ENCODE peak calls at places on chromosomes 13 and 19, in seven cellular contexts. One of them, this sample, is unnamed.

GRCh38 chr13:104900186-104900817 is 1635.2 kb downstream of the EFNB2 start:
- DNase-seq in K562: no peak
- DNase-seq in HepG2: no peak
- DNase-seq in H1: no peak
- DNase-seq in GM12878: no peak
- DNase-seq in SK-N-SH: no peak
- DNase-seq in HCT116: no peak
- DNase-seq in this sample: no peak

GRCh38 chr13:40082644-40083043 is 427.2 kb downstream of the COG6 start:
- DNase-seq in GM12878: no peak
- DNase-seq in H1: no peak
- DNase-seq in HCT116: no peak
- DNase-seq in SK-N-SH: no peak
- DNase-seq in K562: no peak
- DNase-seq in HepG2: peak; percentile 10
- DNase-seq in this sample: no peak

GRCh38 chr13:31803327-31803726 is 64.0 kb downstream of the RXFP2 start:
- DNase-seq in H1: no peak
- DNase-seq in K562: no peak
- DNase-seq in HepG2: no peak
- DNase-seq in HCT116: no peak
- DNase-seq in SK-N-SH: no peak
- DNase-seq in GM12878: no peak
- DNase-seq in this sample: no peak

GRCh38 chr13:50334944-50335343 is 319.7 kb downstream of the KCNRG start:
- DNase-seq in GM12878: no peak
- DNase-seq in H1: no peak
- DNase-seq in SK-N-SH: no peak
- DNase-seq in HepG2: peak; percentile 50
- DNase-seq in HCT116: no peak
- DNase-seq in K562: peak; percentile 66
- DNase-seq in this sample: no peak

GRCh38 chr19:1163283-1163933 is 10.7 kb downstream of the SBNO2 start:
- DNase-seq in GM12878: no peak
- DNase-seq in SK-N-SH: no peak
- DNase-seq in H1: no peak
- DNase-seq in K562: no peak
- DNase-seq in HepG2: no peak
- DNase-seq in HCT116: no peak
- DNase-seq in this sample: no peak

GRCh38 chr19:44643605-44644390 is at the start of gene PVR:
- DNase-seq in GM12878: no peak
- DNase-seq in K562: peak; percentile 58
- DNase-seq in HCT116: no peak
- DNase-seq in H1: peak; percentile 77
- DNase-seq in SK-N-SH: peak; percentile 95
- DNase-seq in HepG2: peak; percentile 50
- DNase-seq in this sample: peak; percentile 84

GRCh38 chr13:77832339-77833100 is 86.1 kb downstream of the EDNRB start:
- DNase-seq in HepG2: no peak
- DNase-seq in HCT116: no peak
- DNase-seq in H1: no peak
- DNase-seq in K562: no peak
- DNase-seq in SK-N-SH: no peak
- DNase-seq in GM12878: no peak
- DNase-seq in this sample: no peak

GRCh38 chr13:43988302-43988701 is 108.6 kb downstream of the LACC1 start:
- DNase-seq in K562: no peak
- DNase-seq in HepG2: no peak
- DNase-seq in H1: no peak
- DNase-seq in GM12878: no peak
- DNase-seq in SK-N-SH: no peak
- DNase-seq in HCT116: no peak
- DNase-seq in this sample: no peak

GRCh38 chr19:861756-862528 is 2.5 kb downstream of the CFD start:
- DNase-seq in HCT116: peak; percentile 63
- DNase-seq in SK-N-SH: peak; percentile 95
- DNase-seq in HepG2: peak; percentile 41
- DNase-seq in H1: peak; percentile 96
- DNase-seq in K562: peak; percentile 95
- DNase-seq in GM12878: no peak
- DNase-seq in this sample: peak; percentile 87

GRCh38 chr19:18226956-18227780 is 930 bp upstream of the PDE4C start:
- DNase-seq in HepG2: no peak
- DNase-seq in K562: no peak
- DNase-seq in SK-N-SH: no peak
- DNase-seq in HCT116: no peak
- DNase-seq in H1: no peak
- DNase-seq in GM12878: no peak
- DNase-seq in this sample: no peak

GRCh38 chr13:28316129-28316528 is 177.8 kb downstream of the PAN3 start:
- DNase-seq in H1: no peak
- DNase-seq in HCT116: no peak
- DNase-seq in GM12878: no peak
- DNase-seq in SK-N-SH: no peak
- DNase-seq in HepG2: peak; percentile 61
- DNase-seq in K562: no peak
- DNase-seq in this sample: no peak

GRCh38 chr19:14416743-14417214 is 2.4 kb downstream of the DDX39A start:
- DNase-seq in HepG2: no peak
- DNase-seq in K562: no peak
- DNase-seq in HCT116: no peak
- DNase-seq in GM12878: no peak
- DNase-seq in SK-N-SH: no peak
- DNase-seq in H1: no peak
- DNase-seq in this sample: no peak

GRCh38 chr13:60689076-60689475 is 292.1 kb downstream of the TDRD3 start:
- DNase-seq in K562: no peak
- DNase-seq in HepG2: no peak
- DNase-seq in HCT116: no peak
- DNase-seq in GM12878: no peak
- DNase-seq in H1: no peak
- DNase-seq in SK-N-SH: peak; percentile 14
- DNase-seq in this sample: no peak

GRCh38 chr19:1161716-1162115 is 12.4 kb downstream of the SBNO2 start:
- DNase-seq in HCT116: no peak
- DNase-seq in SK-N-SH: no peak
- DNase-seq in HepG2: no peak
- DNase-seq in GM12878: no peak
- DNase-seq in K562: peak; percentile 77
- DNase-seq in H1: no peak
- DNase-seq in this sample: no peak

GRCh38 chr19:14432817-14433453 is at the start of gene PKN1:
- DNase-seq in K562: peak; percentile 78
- DNase-seq in HCT116: no peak
- DNase-seq in SK-N-SH: peak; percentile 95
- DNase-seq in GM12878: no peak
- DNase-seq in H1: peak; percentile 86
- DNase-seq in HepG2: no peak
- DNase-seq in this sample: no peak

GRCh38 chr19:3065675-3066357 is 3.5 kb upstream of the TLE5 start:
- DNase-seq in SK-N-SH: peak; percentile 13
- DNase-seq in H1: no peak
- DNase-seq in HCT116: no peak
- DNase-seq in K562: no peak
- DNase-seq in GM12878: peak; percentile 73
- DNase-seq in HepG2: peak; percentile 80
- DNase-seq in this sample: no peak

GRCh38 chr13:112783135-112783945 is 93.5 kb downstream of the ATP11A start:
- DNase-seq in GM12878: no peak
- DNase-seq in SK-N-SH: peak; percentile 17
- DNase-seq in HepG2: no peak
- DNase-seq in K562: no peak
- DNase-seq in H1: peak; percentile 43
- DNase-seq in HCT116: no peak
- DNase-seq in this sample: no peak

GRCh38 chr13:100138859-100139491 is 50.1 kb downstream of the PCCA start:
- DNase-seq in HCT116: no peak
- DNase-seq in SK-N-SH: no peak
- DNase-seq in HepG2: no peak
- DNase-seq in GM12878: no peak
- DNase-seq in K562: no peak
- DNase-seq in H1: no peak
- DNase-seq in this sample: no peak

GRCh38 chr13:53191091-53191490 is 162.5 kb downstream of the OLFM4 start:
- DNase-seq in GM12878: no peak
- DNase-seq in K562: no peak
- DNase-seq in SK-N-SH: no peak
- DNase-seq in HCT116: no peak
- DNase-seq in HepG2: no peak
- DNase-seq in H1: no peak
- DNase-seq in this sample: no peak

GRCh38 chr19:44675516-44675915 is 4.2 kb downstream of the CEACAM19 start:
- DNase-seq in H1: no peak
- DNase-seq in SK-N-SH: no peak
- DNase-seq in GM12878: no peak
- DNase-seq in K562: no peak
- DNase-seq in HCT116: no peak
- DNase-seq in HepG2: no peak
- DNase-seq in this sample: no peak

GRCh38 chr13:40980466-40980865 is 38.6 kb downstream of the ELF1 start:
- DNase-seq in GM12878: no peak
- DNase-seq in SK-N-SH: no peak
- DNase-seq in HepG2: no peak
- DNase-seq in H1: no peak
- DNase-seq in HCT116: no peak
- DNase-seq in K562: no peak
- DNase-seq in this sample: no peak

GRCh38 chr19:7550987-7551761 is 15.7 kb downstream of the PNPLA6 start:
- DNase-seq in K562: peak; percentile 80
- DNase-seq in HCT116: peak; percentile 85
- DNase-seq in HepG2: no peak
- DNase-seq in GM12878: no peak
- DNase-seq in SK-N-SH: peak; percentile 98
- DNase-seq in H1: peak; percentile 93
- DNase-seq in this sample: peak; percentile 70
- TF ChIP-seq JUND in K562: peak; percentile 24
- TF ChIP-seq JUND in HCT116: no peak
- TF ChIP-seq JUND in HepG2: no peak
- TF ChIP-seq JUND in GM12878: no peak
- TF ChIP-seq JUND in SK-N-SH: no peak
- TF ChIP-seq JUND in H1: no peak
- TF ChIP-seq JUND in this sample: no peak

GRCh38 chr19:53015730-53016129 is 2.0 kb downstream of the ERVV-1 start:
- DNase-seq in HCT116: no peak
- DNase-seq in HepG2: no peak
- DNase-seq in SK-N-SH: no peak
- DNase-seq in H1: no peak
- DNase-seq in GM12878: no peak
- DNase-seq in K562: no peak
- DNase-seq in this sample: no peak

GRCh38 chr19:53015159-53015558 is 1.4 kb downstream of the ERVV-1 start:
- DNase-seq in HepG2: no peak
- DNase-seq in HCT116: no peak
- DNase-seq in SK-N-SH: no peak
- DNase-seq in GM12878: no peak
- DNase-seq in H1: no peak
- DNase-seq in K562: no peak
- DNase-seq in this sample: no peak

DNA sequence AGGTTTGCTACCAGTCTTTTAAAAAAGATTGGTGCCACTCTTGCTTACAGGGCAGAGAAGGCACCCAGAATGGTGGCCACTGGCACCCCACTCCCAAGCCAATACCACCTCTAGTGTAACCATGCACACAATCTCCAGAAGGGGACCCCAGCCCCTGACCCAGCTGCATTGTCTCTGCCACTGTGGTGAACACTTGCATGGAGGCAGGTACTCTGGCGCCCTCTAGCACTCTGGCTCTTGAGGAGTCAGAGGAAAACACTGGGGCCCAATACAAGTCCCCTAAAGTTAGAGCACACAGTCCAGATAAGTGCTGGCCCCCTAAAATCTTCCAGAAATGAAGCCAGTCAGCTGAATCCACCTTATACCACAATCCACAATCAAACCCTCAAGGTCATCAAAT is 6.0 kb downstream of the ERVV-1 start:
- DNase-seq in SK-N-SH: no peak
- DNase-seq in K562: peak; percentile 37
- DNase-seq in H1: peak; percentile 74
- DNase-seq in HepG2: no peak
- DNase-seq in HCT116: peak; percentile 3
- DNase-seq in GM12878: no peak
- DNase-seq in this sample: peak; percentile 46
- TF ChIP-seq JUND in SK-N-SH: no peak
- TF ChIP-seq JUND in K562: no peak
- TF ChIP-seq JUND in H1: no peak
- TF ChIP-seq JUND in HepG2: no peak
- TF ChIP-seq JUND in HCT116: no peak
- TF ChIP-seq JUND in GM12878: no peak
- TF ChIP-seq JUND in this sample: no peak

GRCh38 chr19:11175920-11176319 is 20.3 kb upstream of the SPC24 start:
- DNase-seq in GM12878: no peak
- DNase-seq in SK-N-SH: no peak
- DNase-seq in H1: no peak
- DNase-seq in HCT116: no peak
- DNase-seq in HepG2: no peak
- DNase-seq in K562: no peak
- DNase-seq in this sample: no peak

GRCh38 chr19:11173516-11174155 is 18.1 kb upstream of the SPC24 start:
- DNase-seq in K562: no peak
- DNase-seq in HepG2: no peak
- DNase-seq in HCT116: no peak
- DNase-seq in SK-N-SH: no peak
- DNase-seq in GM12878: no peak
- DNase-seq in H1: no peak
- DNase-seq in this sample: no peak

GRCh38 chr19:11172576-11172975 is 17.0 kb upstream of the SPC24 start:
- DNase-seq in H1: no peak
- DNase-seq in SK-N-SH: no peak
- DNase-seq in HepG2: no peak
- DNase-seq in GM12878: no peak
- DNase-seq in K562: no peak
- DNase-seq in HCT116: no peak
- DNase-seq in this sample: no peak

GRCh38 chr19:11176466-11177193 is 20.7 kb downstream of the KANK2 start:
- DNase-seq in K562: no peak
- DNase-seq in HepG2: no peak
- DNase-seq in HCT116: no peak
- DNase-seq in SK-N-SH: peak; percentile 20
- DNase-seq in H1: no peak
- DNase-seq in GM12878: no peak
- DNase-seq in this sample: no peak

GRCh38 chr19:11174336-11174735 is 18.8 kb upstream of the SPC24 start:
- DNase-seq in K562: no peak
- DNase-seq in GM12878: no peak
- DNase-seq in HepG2: no peak
- DNase-seq in SK-N-SH: no peak
- DNase-seq in HCT116: no peak
- DNase-seq in H1: no peak
- DNase-seq in this sample: no peak
- TF ChIP-seq JUND in K562: no peak
- TF ChIP-seq JUND in GM12878: no peak
- TF ChIP-seq JUND in HepG2: no peak
- TF ChIP-seq JUND in SK-N-SH: no peak
- TF ChIP-seq JUND in HCT116: no peak
- TF ChIP-seq JUND in H1: no peak
- TF ChIP-seq JUND in this sample: no peak

DNA sequence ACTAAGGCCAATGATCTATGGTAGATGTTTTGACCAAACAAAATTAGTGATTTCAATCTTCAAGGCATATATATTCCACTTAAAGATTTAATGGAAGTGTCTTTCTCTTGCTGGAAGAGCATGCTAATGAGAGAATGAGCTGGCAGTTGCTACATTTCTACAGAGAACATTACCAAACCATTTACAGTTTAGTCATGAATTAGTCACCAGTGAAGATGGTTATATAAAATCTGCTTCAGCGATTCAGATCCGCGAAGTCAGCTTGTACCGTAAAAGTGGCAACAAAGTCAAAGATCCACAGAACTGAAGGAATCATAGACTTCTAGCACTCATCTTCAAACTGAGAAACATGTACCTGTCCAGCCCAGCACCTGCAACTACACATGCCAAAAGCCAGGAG is 156.3 kb downstream of the SLITRK5 start:
- DNase-seq in K562: no peak
- DNase-seq in SK-N-SH: no peak
- DNase-seq in GM12878: no peak
- DNase-seq in HepG2: no peak
- DNase-seq in HCT116: no peak
- DNase-seq in H1: no peak
- DNase-seq in this sample: no peak
- TF ChIP-seq JUND in K562: no peak
- TF ChIP-seq JUND in SK-N-SH: no peak
- TF ChIP-seq JUND in GM12878: no peak
- TF ChIP-seq JUND in HepG2: no peak
- TF ChIP-seq JUND in HCT116: no peak
- TF ChIP-seq JUND in H1: no peak
- TF ChIP-seq JUND in this sample: no peak